ENCODE peak calls at places on chromosomes 7 and 10, in six cellular contexts. U is A673, M is uterus, R is HCT116, B is spleen, I is dorsolateral prefrontal cortex. P is an unnamed sample.

GRCh38 chr7:6027806-6028365 is 3.3 kb upstream of the ANKRD61 start:
- DNase-seq in U (no peak), M (no peak), R (no peak), B (peak), I (no peak), P (no peak)

GRCh38 chr7:44383566-44383965 is 58.2 kb upstream of the CAMK2B start:
- DNase-seq in U (no peak), M (peak), R (no peak), B (peak), I (peak), P (peak)

GRCh38 chr7:21142081-21142480 is 285.8 kb upstream of the SP4 start:
- DNase-seq in U (no peak), M (no peak), R (peak), B (no peak), I (no peak), P (no peak)

GRCh38 chr10:5527332-5528200 is 2.8 kb downstream of the CALML3 start:
- DNase-seq in U (no peak), M (no peak), R (no peak), B (peak), I (no peak), P (no peak)

GRCh38 chr10:100645111-100645510 is 100.3 kb upstream of the PAX2 start:
- DNase-seq in U (no peak), M (no peak), R (no peak), B (no peak), I (no peak), P (no peak)

GRCh38 chr10:78600740-78601139 is 468.0 kb upstream of the ZMIZ1 start:
- DNase-seq in U (no peak), M (peak), R (no peak), B (no peak), I (no peak), P (no peak)

GRCh38 chr10:125448596-125448995 is 234.4 kb downstream of the TEX36 start:
- DNase-seq in U (peak), M (no peak), R (peak), B (no peak), I (no peak), P (no peak)

GRCh38 chr7:65269150-65269856 is 104.4 kb upstream of the ZNF92 start:
- DNase-seq in U (peak), M (no peak), R (peak), B (no peak), I (no peak), P (peak)

GRCh38 chr10:77160679-77161078 is 476.9 kb downstream of the KCNMA1 start:
- DNase-seq in U (no peak), M (no peak), R (no peak), B (no peak), I (no peak), P (peak)

GRCh38 chr7:106425017-106425719 is 140.4 kb upstream of the NAMPT start:
- DNase-seq in U (peak), M (peak), R (no peak), B (no peak), I (peak), P (peak)

GRCh38 chr10:50577681-50578350 is 45.9 kb downstream of the SGMS1 start:
- DNase-seq in U (no peak), M (no peak), R (no peak), B (no peak), I (peak), P (no peak)

GRCh38 chr10:878895-879294 is 52.6 kb downstream of the LARP4B start:
- DNase-seq in U (no peak), M (no peak), R (no peak), B (no peak), I (no peak), P (no peak)

GRCh38 chr7:133372337-133372736 is 119.5 kb downstream of the EXOC4 start:
- DNase-seq in U (no peak), M (no peak), R (no peak), B (no peak), I (no peak), P (no peak)

GRCh38 chr7:117896339-117896738 is 23.1 kb upstream of the CTTNBP2 start:
- DNase-seq in U (no peak), M (no peak), R (no peak), B (no peak), I (no peak), P (no peak)

GRCh38 chr10:122417667-122418066 is 36.8 kb upstream of the ARMS2 start:
- DNase-seq in U (no peak), M (no peak), R (no peak), B (no peak), I (no peak), P (no peak)

GRCh38 chr7:111242361-111242760 is 151.4 kb downstream of the LRRN3 start:
- DNase-seq in U (no peak), M (no peak), R (no peak), B (no peak), I (no peak), P (no peak)

GRCh38 chr7:112157072-112157471 is 49.1 kb downstream of the DOCK4 start:
- DNase-seq in U (no peak), M (no peak), R (no peak), B (no peak), I (no peak), P (no peak)

GRCh38 chr7:36045275-36045674 is 107.8 kb upstream of the EEPD1 start:
- DNase-seq in U (no peak), M (no peak), R (no peak), B (no peak), I (no peak), P (no peak)

GRCh38 chr10:18312385-18313145 is 172.3 kb downstream of the CACNB2 start:
- DNase-seq in U (peak), M (no peak), R (peak), B (no peak), I (no peak), P (no peak)

GRCh38 chr7:24962418-24962962 is 17.5 kb downstream of the OSBPL3 start:
- DNase-seq in U (no peak), M (no peak), R (no peak), B (no peak), I (no peak), P (no peak)

GRCh38 chr10:6195891-6196290 is 6.8 kb upstream of the PFKFB3 start:
- DNase-seq in U (no peak), M (peak), R (no peak), B (no peak), I (no peak), P (no peak)

GRCh38 chr7:24982917-24983316 is 2.9 kb upstream of the OSBPL3 start:
- DNase-seq in U (peak), M (no peak), R (no peak), B (no peak), I (no peak), P (no peak)

GRCh38 chr10:97572214-97572989 is at the start of gene ANKRD2:
- DNase-seq in U (peak), M (peak), R (peak), B (peak), I (peak), P (peak)

GRCh38 chr7:92517626-92518025 is 10.7 kb downstream of the PEX1 start:
- DNase-seq in U (no peak), M (no peak), R (no peak), B (no peak), I (no peak), P (no peak)

GRCh38 chr10:109894516-109894915 is 28.8 kb downstream of the XPNPEP1 start:
- DNase-seq in U (no peak), M (peak), R (no peak), B (no peak), I (peak), P (peak)

GRCh38 chr7:97457054-97457453 is 274.8 kb upstream of the TAC1 start:
- DNase-seq in U (no peak), M (no peak), R (no peak), B (no peak), I (no peak), P (no peak)

GRCh38 chr7:18018296-18019205 is 9.1 kb downstream of the PRPS1L1 start:
- DNase-seq in U (no peak), M (no peak), R (no peak), B (no peak), I (no peak), P (no peak)

GRCh38 chr7:100895956-100896742 is 461 bp upstream of the ACHE start:
- DNase-seq in U (peak), M (peak), R (no peak), B (peak), I (no peak), P (no peak)
- H3K4me3 ChIP-seq in U (peak), M (peak), R (peak), B (peak), I (peak), P (no peak)

DNA sequence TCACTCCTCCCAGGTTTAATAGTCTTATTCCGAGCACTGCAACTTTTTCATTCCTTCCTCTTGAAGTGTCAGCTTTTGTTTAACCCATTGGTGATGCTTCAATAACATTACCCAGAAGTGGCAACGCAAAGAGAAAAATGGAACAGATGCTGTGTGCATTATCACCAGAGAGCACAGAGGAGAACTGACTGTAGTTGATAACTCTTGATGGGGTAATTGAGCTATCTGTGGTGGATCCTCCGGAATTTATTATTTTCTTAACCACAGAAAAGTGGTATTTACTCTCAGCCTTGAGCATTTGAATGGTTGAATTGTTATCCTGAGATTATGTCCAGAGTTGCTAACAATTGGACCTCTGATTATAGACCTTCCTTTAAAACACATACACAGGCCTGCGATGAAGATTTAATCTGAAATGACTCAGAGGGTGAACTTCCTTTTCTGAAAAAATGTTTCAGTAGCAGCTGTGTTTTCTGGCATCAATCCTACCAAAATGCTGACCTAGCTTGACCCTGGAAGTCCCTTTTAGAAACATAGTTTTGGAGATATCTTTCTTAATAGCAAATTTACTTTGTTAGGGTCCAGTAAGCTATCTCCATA is 1584.4 kb upstream of the LRRTM3 start:
- DNase-seq in U (peak), M (no peak), R (no peak), B (no peak), I (no peak), P (no peak)
- H3K27ac ChIP-seq in U (no peak), M (no peak), R (no peak), B (no peak), I (no peak), P (no peak)

GRCh38 chr7:73703985-73704639 is 15.4 kb downstream of the STX1A start:
- DNase-seq in U (peak), M (peak), R (no peak), B (peak), I (no peak), P (no peak)
- H3K4me3 ChIP-seq in U (peak), M (peak), R (no peak), B (peak), I (peak), P (no peak)

DNA sequence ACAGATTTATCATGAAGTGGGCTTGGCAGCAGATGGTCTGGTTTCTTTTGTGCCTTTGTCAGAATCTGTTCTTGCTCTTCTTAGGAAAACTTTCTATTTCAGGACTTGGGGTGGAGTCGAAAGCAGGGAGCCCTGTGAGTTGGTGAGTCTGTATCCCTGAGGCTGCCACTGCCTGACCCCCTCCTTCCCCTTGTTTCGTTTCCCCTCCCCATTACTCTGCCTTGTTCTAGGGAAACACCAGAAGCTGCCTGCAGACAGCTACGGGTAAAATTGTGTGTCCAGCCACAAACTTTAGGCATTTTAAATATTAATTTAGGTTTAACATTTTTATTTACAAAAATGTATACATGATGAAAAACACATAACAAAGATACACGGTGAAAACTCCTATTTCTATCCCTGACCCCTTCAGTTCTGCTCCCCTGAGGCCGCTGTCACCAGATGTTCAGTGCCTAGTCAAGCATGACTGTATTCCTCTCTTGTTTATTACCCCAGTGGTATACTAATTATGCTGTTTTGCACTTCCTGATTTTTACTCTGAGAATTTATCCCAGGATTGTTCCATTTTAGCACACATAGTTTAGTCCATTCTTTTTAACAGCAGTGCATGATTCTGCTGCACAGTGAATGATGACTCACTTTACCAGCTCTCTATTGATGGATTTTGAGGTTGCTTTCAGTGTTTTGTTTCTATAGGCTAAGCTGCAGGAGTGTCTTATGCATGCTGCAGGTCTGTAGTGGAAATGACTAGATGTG is 9.1 kb downstream of the TSPAN14 start:
- DNase-seq in U (peak), M (no peak), R (no peak), B (no peak), I (no peak), P (no peak)
- H3K27ac ChIP-seq in U (peak), M (peak), R (no peak), B (no peak), I (peak), P (peak)

GRCh38 chr7:123535517-123535916 is 1.1 kb upstream of the IQUB start:
- DNase-seq in U (no peak), M (no peak), R (no peak), B (peak), I (no peak), P (no peak)
- H3K4me3 ChIP-seq in U (peak), M (peak), R (peak), B (no peak), I (peak), P (peak)

GRCh38 chr7:134593530-134594392 is 44.9 kb downstream of the AKR1B15 start:
- DNase-seq in U (no peak), M (peak), R (no peak), B (no peak), I (peak), P (peak)
- H3K27ac ChIP-seq in U (no peak), M (peak), R (no peak), B (no peak), I (peak), P (peak)

GRCh38 chr10:44022203-44022602 is 362.7 kb downstream of the CXCL12 start:
- DNase-seq in U (no peak), M (no peak), R (no peak), B (no peak), I (no peak), P (no peak)

GRCh38 chr10:44017483-44018145 is 367.3 kb downstream of the CXCL12 start:
- DNase-seq in U (no peak), M (no peak), R (no peak), B (no peak), I (no peak), P (no peak)

GRCh38 chr10:44023517-44023916 is 361.4 kb downstream of the CXCL12 start:
- DNase-seq in U (no peak), M (no peak), R (no peak), B (no peak), I (no peak), P (no peak)

GRCh38 chr10:44016589-44017482 is 368.1 kb downstream of the CXCL12 start:
- DNase-seq in U (no peak), M (peak), R (no peak), B (no peak), I (no peak), P (no peak)

GRCh38 chr10:44020322-44021111 is 364.4 kb downstream of the CXCL12 start:
- DNase-seq in U (no peak), M (no peak), R (no peak), B (no peak), I (no peak), P (no peak)
- H3K4me3 ChIP-seq in U (no peak), M (no peak), R (no peak), B (no peak), I (no peak), P (no peak)